ENCODE peak calls at places on chromosomes 5 and 9, in four cellular contexts. M is GM23248, Y is fibroblast of lung, N is IMR-90. V is an unnamed sample.

GRCh38 chr9:127612993-127613954 is 1.2 kb downstream of the STXBP1 start:
- DNase-seq in M (peak; percentile 87), Y (peak; percentile 73), N (peak; percentile 57), V (peak; percentile 30)

GRCh38 chr9:135804588-135805421 is 102.5 kb downstream of the CAMSAP1 start:
- DNase-seq in M (peak; percentile 37), Y (peak; percentile 50), N (peak; percentile 52), V (no peak)

GRCh38 chr5:112312295-112312694 is 106.8 kb downstream of the EPB41L4A start:
- DNase-seq in M (no peak), Y (no peak), N (no peak), V (no peak)

GRCh38 chr5:155728857-155729683 is 597.9 kb upstream of the SGCD start:
- DNase-seq in M (peak; percentile 53), Y (peak; percentile 21), N (no peak), V (no peak)

GRCh38 chr5:116571568-116572321 is 2.9 kb downstream of the SEMA6A start:
- DNase-seq in M (no peak), Y (no peak), N (no peak), V (no peak)

GRCh38 chr5:39076757-39077475 is 2.7 kb upstream of the RICTOR start:
- DNase-seq in M (peak; percentile 51), Y (peak; percentile 45), N (peak; percentile 56), V (peak; percentile 89)

GRCh38 chr5:116626272-116626723 is 51.7 kb upstream of the SEMA6A start:
- DNase-seq in M (peak; percentile 32), Y (peak; percentile 55), N (peak; percentile 22), V (no peak)

GRCh38 chr5:28214292-28214691 is 1175.9 kb upstream of the CDH9 start:
- DNase-seq in M (no peak), Y (no peak), N (no peak), V (no peak)

GRCh38 chr5:153783278-153783677 is 255.4 kb downstream of the FAM114A2 start:
- DNase-seq in M (no peak), Y (peak; percentile 0), N (no peak), V (no peak)

GRCh38 chr9:37529111-37529510 is 43.4 kb downstream of the POLR1E start:
- DNase-seq in M (no peak), Y (peak; percentile 56), N (no peak), V (no peak)

GRCh38 chr5:140345919-140346347 is 470 bp downstream of the HBEGF start:
- DNase-seq in M (peak; percentile 83), Y (peak; percentile 69), N (peak; percentile 66), V (peak; percentile 56)

GRCh38 chr5:123122273-123122672 is 33.2 kb downstream of the PRDM6 start:
- DNase-seq in M (no peak), Y (no peak), N (no peak), V (no peak)

GRCh38 chr5:180516440-180516839 is 22.3 kb downstream of the CNOT6 start:
- DNase-seq in M (no peak), Y (no peak), N (no peak), V (no peak)

GRCh38 chr9:85349046-85349445 is 392.7 kb downstream of the AGTPBP1 start:
- DNase-seq in M (no peak), Y (no peak), N (no peak), V (no peak)

GRCh38 chr5:103582364-103582763 is 19.8 kb upstream of the NUDT12 start:
- DNase-seq in M (peak; percentile 63), Y (peak; percentile 52), N (peak; percentile 50), V (peak; percentile 73)

GRCh38 chr5:83721878-83722779 is 1.5 kb upstream of the HAPLN1 start:
- DNase-seq in M (peak; percentile 87), Y (peak; percentile 78), N (peak; percentile 63), V (peak; percentile 73)

GRCh38 chr9:123356851-123357747 is 1.1 kb downstream of the CRB2 start:
- DNase-seq in M (no peak), Y (no peak), N (no peak), V (no peak)

GRCh38 chr9:134891016-134891589 is 10.5 kb downstream of the FCN2 start:
- DNase-seq in M (peak; percentile 14), Y (peak; percentile 2), N (no peak), V (no peak)

GRCh38 chr9:86126998-86127972 is 27.9 kb upstream of the GOLM1 start:
- DNase-seq in M (peak; percentile 93), Y (peak; percentile 97), N (peak; percentile 74), V (peak; percentile 87)

GRCh38 chr5:159825551-159826051 is 90.7 kb upstream of the ADRA1B start:
- DNase-seq in M (peak; percentile 19), Y (peak; percentile 46), N (no peak), V (peak; percentile 67)

GRCh38 chr9:91758491-91758981 is 191.5 kb downstream of the ROR2 start:
- DNase-seq in M (peak; percentile 69), Y (peak; percentile 36), N (peak; percentile 58), V (peak; percentile 46)

GRCh38 chr5:176501333-176501732 is 35.9 kb downstream of the RNF44 start:
- DNase-seq in M (peak; percentile 88), Y (peak; percentile 78), N (peak; percentile 92), V (peak; percentile 42)

GRCh38 chr5:148653840-148654781 is at the start of gene HTR4:
- DNase-seq in M (no peak), Y (no peak), N (no peak), V (no peak)

GRCh38 chr9:69971643-69972449 is 71.8 kb upstream of the MAMDC2 start:
- DNase-seq in M (peak; percentile 83), Y (peak; percentile 75), N (peak; percentile 68), V (peak; percentile 67)

GRCh38 chr9:112020680-112021596 is 124.3 kb downstream of the UGCG start:
- DNase-seq in M (peak; percentile 89), Y (peak; percentile 79), N (peak; percentile 83), V (peak; percentile 89)

GRCh38 chr5:39760385-39761198 is 335.8 kb upstream of the DAB2 start:
- DNase-seq in M (peak; percentile 94), Y (peak; percentile 97), N (peak; percentile 94), V (peak; percentile 55)

GRCh38 chr5:160315968-160316367 is 3.6 kb upstream of the CCNJL start:
- DNase-seq in M (no peak), Y (peak; percentile 67), N (peak; percentile 73), V (peak; percentile 98)

GRCh38 chr5:180070726-180071417 is 687 bp downstream of the RNF130 start:
- DNase-seq in M (peak; percentile 83), Y (peak; percentile 64), N (peak; percentile 55), V (peak; percentile 37)

GRCh38 chr9:81559741-81560140 is 129.6 kb downstream of the TLE1 start:
- DNase-seq in M (peak; percentile 90), Y (peak; percentile 98), N (peak; percentile 95), V (peak; percentile 81)

GRCh38 chr9:129166962-129167557 is 11.0 kb downstream of the IER5L start:
- DNase-seq in M (peak; percentile 92), Y (peak; percentile 81), N (peak; percentile 80), V (peak; percentile 86)

GRCh38 chr5:106397700-106398099 is 1273.0 kb downstream of the EFNA5 start:
- DNase-seq in M (peak; percentile 88), Y (peak; percentile 98), N (peak; percentile 98), V (peak; percentile 95)

GRCh38 chr5:74765201-74765600 is 1.7 kb downstream of the GFM2 start:
- DNase-seq in M (peak; percentile 13), Y (peak; percentile 19), N (no peak), V (peak; percentile 13)

GRCh38 chr9:132243156-132244074 is 81.6 kb downstream of the NTNG2 start:
- DNase-seq in M (peak; percentile 47), Y (no peak), N (peak; percentile 13), V (peak; percentile 37)

GRCh38 chr9:132242621-132243155 is 80.8 kb downstream of the NTNG2 start:
- DNase-seq in M (no peak), Y (no peak), N (no peak), V (no peak)

GRCh38 chr9:132241483-132241839 is 79.6 kb downstream of the NTNG2 start:
- DNase-seq in M (no peak), Y (no peak), N (no peak), V (no peak)

GRCh38 chr9:132240860-132241482 is 79.1 kb downstream of the NTNG2 start:
- DNase-seq in M (peak; percentile 80), Y (peak; percentile 76), N (peak; percentile 85), V (peak; percentile 76)

DNA sequence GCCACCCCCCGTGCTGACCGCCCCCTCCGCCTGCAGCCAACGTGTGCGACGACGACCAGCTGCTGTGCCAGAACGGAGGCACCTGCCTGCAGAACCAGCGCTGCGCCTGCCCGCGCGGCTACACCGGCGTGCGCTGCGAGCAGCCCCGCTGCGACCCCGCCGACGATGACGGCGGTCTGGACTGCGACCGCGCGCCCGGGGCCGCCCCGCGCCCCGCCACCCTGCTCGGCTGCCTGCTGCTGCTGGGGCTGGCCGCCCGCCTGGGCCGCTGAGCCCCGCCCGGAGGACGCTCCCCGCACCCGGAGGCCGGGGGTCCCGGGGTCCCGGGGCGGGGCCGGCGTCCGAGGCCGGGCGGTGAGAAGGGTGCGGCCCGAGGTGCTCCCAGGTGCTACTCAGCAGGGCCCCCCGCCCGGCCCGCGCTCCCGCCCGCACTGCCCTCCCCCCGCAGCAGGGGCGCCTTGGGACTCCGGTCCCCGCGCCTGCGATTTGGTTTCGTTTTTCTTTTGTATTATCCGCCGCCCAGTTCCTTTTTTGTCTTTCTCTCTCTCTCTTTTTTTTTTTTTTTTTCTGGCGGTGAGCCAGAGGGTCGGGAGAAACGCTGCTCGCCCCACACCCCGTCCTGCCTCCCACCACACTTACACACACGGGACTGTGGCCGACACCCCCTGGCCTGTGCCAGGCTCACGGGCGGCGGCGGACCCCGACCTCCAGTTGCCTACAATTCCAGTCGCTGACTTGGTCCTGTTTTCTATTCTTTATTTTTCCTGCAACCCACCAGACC is 80.2 kb downstream of the NTNG2 start:
- DNase-seq in M (no peak), Y (no peak), N (no peak), V (no peak)
- H3K27me3 ChIP-seq in M (peaks cover 35% of the 10 kb centered on the region), Y (peaks cover 18% of the 10 kb centered on the region), N (peaks cover 65% of the 10 kb centered on the region), V (no peaks in the 10 kb centered on the region)

GRCh38 chr5:124997186-124997893 is 250.9 kb upstream of the ZNF608 start:
- DNase-seq in M (peak; percentile 10), Y (peak; percentile 69), N (peak; percentile 31), V (peak; percentile 26)
- H3K9ac ChIP-seq in M (no peak overlapping the region), Y (no peak overlapping the region), N (no peak overlapping the region), V (no peak overlapping the region)

GRCh38 chr5:133930061-133930823 is 38.2 kb downstream of the C5orf15 start:
- DNase-seq in M (peak; percentile 59), Y (peak; percentile 87), N (peak; percentile 75), V (no peak)
- H2AFZ ChIP-seq in M (peak overlapping the region; percentile 72), Y (no peak overlapping the region), N (peak overlapping the region; percentile 74), V (no peak overlapping the region)

GRCh38 chr5:43038523-43038989 is 1.6 kb downstream of the ANXA2R start:
- DNase-seq in M (no peak), Y (peak; percentile 87), N (peak; percentile 82), V (peak; percentile 64)

GRCh38 chr5:43040287-43041098 is at the start of gene ANXA2R:
- DNase-seq in M (peak; percentile 93), Y (peak; percentile 98), N (peak; percentile 97), V (peak; percentile 100)

GRCh38 chr5:43037929-43038510 is 2.1 kb downstream of the ANXA2R start:
- DNase-seq in M (peak; percentile 71), Y (peak; percentile 91), N (peak; percentile 92), V (peak; percentile 82)

GRCh38 chr5:43039468-43040286 is 442 bp downstream of the ANXA2R start:
- DNase-seq in M (peak; percentile 58), Y (peak; percentile 90), N (peak; percentile 83), V (peak; percentile 84)

GRCh38 chr5:43039115-43039467 is 1.0 kb downstream of the ANXA2R start:
- DNase-seq in M (no peak), Y (no peak), N (no peak), V (no peak)
- H3K27me3 ChIP-seq in M (no peaks in the 10 kb centered on the region), Y (no peaks in the 10 kb centered on the region), N (no peaks in the 10 kb centered on the region), V (no peaks in the 10 kb centered on the region)